ENCODE peak calls at places on chromosomes 5 and 9, in seven cellular contexts. One of them, this sample, is unnamed.

GRCh38 chr5:95995947-95996489 is 34.4 kb upstream of the ELL2 start:
- DNase-seq in activated naive CD4-positive, alpha-beta T cell: no peak
- DNase-seq in stimulated activated CD8-positive, alpha-beta memory T cell treated with anti-CD3 and anti-CD28 coated beads, Interleukin-4, amount 100 ng/mL, for 1 hour: no peak
- DNase-seq in Panc1: no peak
- DNase-seq in MCF 10A: no peak
- DNase-seq in T-cell: no peak
- DNase-seq in HT1080: no peak
- DNase-seq in this sample: no peak

GRCh38 chr5:26802944-26803343 is 235.4 kb downstream of the CDH9 start:
- DNase-seq in activated naive CD4-positive, alpha-beta T cell: no peak
- DNase-seq in stimulated activated CD8-positive, alpha-beta memory T cell treated with anti-CD3 and anti-CD28 coated beads, Interleukin-4, amount 100 ng/mL, for 1 hour: no peak
- DNase-seq in Panc1: no peak
- DNase-seq in MCF 10A: no peak
- DNase-seq in T-cell: no peak
- DNase-seq in HT1080: no peak
- DNase-seq in this sample: no peak

GRCh38 chr9:84667571-84668203 is 1.8 kb upstream of the NTRK2 start:
- DNase-seq in activated naive CD4-positive, alpha-beta T cell: no peak
- DNase-seq in stimulated activated CD8-positive, alpha-beta memory T cell treated with anti-CD3 and anti-CD28 coated beads, Interleukin-4, amount 100 ng/mL, for 1 hour: no peak
- DNase-seq in Panc1: no peak
- DNase-seq in MCF 10A: peak
- DNase-seq in T-cell: no peak
- DNase-seq in HT1080: no peak
- DNase-seq in this sample: peak

GRCh38 chr5:142072488-142072887 is 36.1 kb upstream of the NDFIP1 start:
- DNase-seq in activated naive CD4-positive, alpha-beta T cell: no peak
- DNase-seq in stimulated activated CD8-positive, alpha-beta memory T cell treated with anti-CD3 and anti-CD28 coated beads, Interleukin-4, amount 100 ng/mL, for 1 hour: no peak
- DNase-seq in Panc1: no peak
- DNase-seq in MCF 10A: no peak
- DNase-seq in T-cell: no peak
- DNase-seq in HT1080: no peak
- DNase-seq in this sample: no peak

GRCh38 chr5:176774216-176775171 is 35.9 kb upstream of the UNC5A start:
- DNase-seq in activated naive CD4-positive, alpha-beta T cell: no peak
- DNase-seq in stimulated activated CD8-positive, alpha-beta memory T cell treated with anti-CD3 and anti-CD28 coated beads, Interleukin-4, amount 100 ng/mL, for 1 hour: no peak
- DNase-seq in Panc1: no peak
- DNase-seq in MCF 10A: no peak
- DNase-seq in T-cell: no peak
- DNase-seq in HT1080: no peak
- DNase-seq in this sample: no peak

GRCh38 chr5:7392401-7393024 is 3.4 kb upstream of the ADCY2 start:
- DNase-seq in activated naive CD4-positive, alpha-beta T cell: no peak
- DNase-seq in stimulated activated CD8-positive, alpha-beta memory T cell treated with anti-CD3 and anti-CD28 coated beads, Interleukin-4, amount 100 ng/mL, for 1 hour: no peak
- DNase-seq in Panc1: no peak
- DNase-seq in MCF 10A: peak
- DNase-seq in T-cell: no peak
- DNase-seq in HT1080: peak
- DNase-seq in this sample: no peak

GRCh38 chr5:52181403-52181802 is 606.3 kb upstream of the ITGA1 start:
- DNase-seq in activated naive CD4-positive, alpha-beta T cell: no peak
- DNase-seq in stimulated activated CD8-positive, alpha-beta memory T cell treated with anti-CD3 and anti-CD28 coated beads, Interleukin-4, amount 100 ng/mL, for 1 hour: no peak
- DNase-seq in Panc1: no peak
- DNase-seq in MCF 10A: no peak
- DNase-seq in T-cell: no peak
- DNase-seq in HT1080: no peak
- DNase-seq in this sample: no peak

GRCh38 chr5:42840279-42840678 is 28.6 kb upstream of the SELENOP start:
- DNase-seq in activated naive CD4-positive, alpha-beta T cell: no peak
- DNase-seq in stimulated activated CD8-positive, alpha-beta memory T cell treated with anti-CD3 and anti-CD28 coated beads, Interleukin-4, amount 100 ng/mL, for 1 hour: no peak
- DNase-seq in Panc1: no peak
- DNase-seq in MCF 10A: peak
- DNase-seq in T-cell: no peak
- DNase-seq in HT1080: no peak
- DNase-seq in this sample: peak

GRCh38 chr5:180785151-180785781 is 17.3 kb downstream of the MGAT1 start:
- DNase-seq in activated naive CD4-positive, alpha-beta T cell: no peak
- DNase-seq in stimulated activated CD8-positive, alpha-beta memory T cell treated with anti-CD3 and anti-CD28 coated beads, Interleukin-4, amount 100 ng/mL, for 1 hour: no peak
- DNase-seq in Panc1: no peak
- DNase-seq in MCF 10A: no peak
- DNase-seq in T-cell: no peak
- DNase-seq in HT1080: no peak
- DNase-seq in this sample: no peak

GRCh38 chr5:146208916-146209522 is 5.6 kb downstream of the RBM27 start:
- DNase-seq in activated naive CD4-positive, alpha-beta T cell: no peak
- DNase-seq in stimulated activated CD8-positive, alpha-beta memory T cell treated with anti-CD3 and anti-CD28 coated beads, Interleukin-4, amount 100 ng/mL, for 1 hour: no peak
- DNase-seq in Panc1: no peak
- DNase-seq in MCF 10A: no peak
- DNase-seq in T-cell: no peak
- DNase-seq in HT1080: no peak
- DNase-seq in this sample: no peak

GRCh38 chr9:76162751-76163500 is 231.3 kb downstream of the RFK start:
- DNase-seq in activated naive CD4-positive, alpha-beta T cell: no peak
- DNase-seq in stimulated activated CD8-positive, alpha-beta memory T cell treated with anti-CD3 and anti-CD28 coated beads, Interleukin-4, amount 100 ng/mL, for 1 hour: no peak
- DNase-seq in Panc1: no peak
- DNase-seq in MCF 10A: no peak
- DNase-seq in T-cell: no peak
- DNase-seq in HT1080: no peak
- DNase-seq in this sample: no peak

GRCh38 chr9:5095795-5096194 is 89.6 kb downstream of the INSL6 start:
- DNase-seq in activated naive CD4-positive, alpha-beta T cell: no peak
- DNase-seq in stimulated activated CD8-positive, alpha-beta memory T cell treated with anti-CD3 and anti-CD28 coated beads, Interleukin-4, amount 100 ng/mL, for 1 hour: no peak
- DNase-seq in Panc1: no peak
- DNase-seq in MCF 10A: no peak
- DNase-seq in T-cell: no peak
- DNase-seq in HT1080: peak
- DNase-seq in this sample: no peak

GRCh38 chr5:38124321-38124720 is 134.0 kb upstream of the EGFLAM start:
- DNase-seq in activated naive CD4-positive, alpha-beta T cell: no peak
- DNase-seq in stimulated activated CD8-positive, alpha-beta memory T cell treated with anti-CD3 and anti-CD28 coated beads, Interleukin-4, amount 100 ng/mL, for 1 hour: no peak
- DNase-seq in Panc1: no peak
- DNase-seq in MCF 10A: no peak
- DNase-seq in T-cell: no peak
- DNase-seq in HT1080: no peak
- DNase-seq in this sample: no peak

GRCh38 chr5:150263801-150264621 is 25.6 kb downstream of the CAMK2A start:
- DNase-seq in activated naive CD4-positive, alpha-beta T cell: no peak
- DNase-seq in stimulated activated CD8-positive, alpha-beta memory T cell treated with anti-CD3 and anti-CD28 coated beads, Interleukin-4, amount 100 ng/mL, for 1 hour: no peak
- DNase-seq in Panc1: peak
- DNase-seq in MCF 10A: peak
- DNase-seq in T-cell: no peak
- DNase-seq in HT1080: peak
- DNase-seq in this sample: peak

GRCh38 chr9:115400801-115401200 is 282.8 kb upstream of the TNC start:
- DNase-seq in activated naive CD4-positive, alpha-beta T cell: no peak
- DNase-seq in stimulated activated CD8-positive, alpha-beta memory T cell treated with anti-CD3 and anti-CD28 coated beads, Interleukin-4, amount 100 ng/mL, for 1 hour: no peak
- DNase-seq in Panc1: no peak
- DNase-seq in MCF 10A: no peak
- DNase-seq in T-cell: no peak
- DNase-seq in HT1080: peak
- DNase-seq in this sample: no peak

GRCh38 chr5:178120661-178121357 is 7.5 kb downstream of the N4BP3 start:
- DNase-seq in activated naive CD4-positive, alpha-beta T cell: peak
- DNase-seq in stimulated activated CD8-positive, alpha-beta memory T cell treated with anti-CD3 and anti-CD28 coated beads, Interleukin-4, amount 100 ng/mL, for 1 hour: peak
- DNase-seq in Panc1: no peak
- DNase-seq in MCF 10A: peak
- DNase-seq in T-cell: peak
- DNase-seq in HT1080: peak
- DNase-seq in this sample: no peak

GRCh38 chr5:94562327-94562971 is 56.0 kb downstream of the KIAA0825 start:
- DNase-seq in activated naive CD4-positive, alpha-beta T cell: no peak
- DNase-seq in stimulated activated CD8-positive, alpha-beta memory T cell treated with anti-CD3 and anti-CD28 coated beads, Interleukin-4, amount 100 ng/mL, for 1 hour: no peak
- DNase-seq in Panc1: no peak
- DNase-seq in MCF 10A: no peak
- DNase-seq in T-cell: no peak
- DNase-seq in HT1080: no peak
- DNase-seq in this sample: no peak

GRCh38 chr9:134735441-134736175 is 94.0 kb downstream of the COL5A1 start:
- DNase-seq in activated naive CD4-positive, alpha-beta T cell: no peak
- DNase-seq in stimulated activated CD8-positive, alpha-beta memory T cell treated with anti-CD3 and anti-CD28 coated beads, Interleukin-4, amount 100 ng/mL, for 1 hour: no peak
- DNase-seq in Panc1: no peak
- DNase-seq in MCF 10A: no peak
- DNase-seq in T-cell: no peak
- DNase-seq in HT1080: no peak
- DNase-seq in this sample: no peak

GRCh38 chr9:87102131-87102530 is 154.8 kb upstream of the GAS1 start:
- DNase-seq in activated naive CD4-positive, alpha-beta T cell: no peak
- DNase-seq in stimulated activated CD8-positive, alpha-beta memory T cell treated with anti-CD3 and anti-CD28 coated beads, Interleukin-4, amount 100 ng/mL, for 1 hour: no peak
- DNase-seq in Panc1: no peak
- DNase-seq in MCF 10A: no peak
- DNase-seq in T-cell: no peak
- DNase-seq in HT1080: no peak
- DNase-seq in this sample: no peak

GRCh38 chr5:56950626-56951130 is 1.2 kb downstream of the MIER3 start:
- DNase-seq in activated naive CD4-positive, alpha-beta T cell: peak
- DNase-seq in stimulated activated CD8-positive, alpha-beta memory T cell treated with anti-CD3 and anti-CD28 coated beads, Interleukin-4, amount 100 ng/mL, for 1 hour: peak
- DNase-seq in Panc1: no peak
- DNase-seq in MCF 10A: peak
- DNase-seq in T-cell: peak
- DNase-seq in HT1080: peak
- DNase-seq in this sample: peak

GRCh38 chr5:84228266-84228665 is 156.4 kb downstream of the EDIL3 start:
- DNase-seq in activated naive CD4-positive, alpha-beta T cell: no peak
- DNase-seq in stimulated activated CD8-positive, alpha-beta memory T cell treated with anti-CD3 and anti-CD28 coated beads, Interleukin-4, amount 100 ng/mL, for 1 hour: no peak
- DNase-seq in Panc1: no peak
- DNase-seq in MCF 10A: no peak
- DNase-seq in T-cell: no peak
- DNase-seq in HT1080: peak
- DNase-seq in this sample: no peak

GRCh38 chr5:86337667-86338460 is 279.9 kb upstream of the COX7C start:
- DNase-seq in activated naive CD4-positive, alpha-beta T cell: no peak
- DNase-seq in stimulated activated CD8-positive, alpha-beta memory T cell treated with anti-CD3 and anti-CD28 coated beads, Interleukin-4, amount 100 ng/mL, for 1 hour: no peak
- DNase-seq in Panc1: no peak
- DNase-seq in MCF 10A: no peak
- DNase-seq in T-cell: no peak
- DNase-seq in HT1080: no peak
- DNase-seq in this sample: no peak

GRCh38 chr5:39341934-39342333 is 22.4 kb downstream of the C9 start:
- DNase-seq in activated naive CD4-positive, alpha-beta T cell: no peak
- DNase-seq in stimulated activated CD8-positive, alpha-beta memory T cell treated with anti-CD3 and anti-CD28 coated beads, Interleukin-4, amount 100 ng/mL, for 1 hour: no peak
- DNase-seq in Panc1: no peak
- DNase-seq in MCF 10A: no peak
- DNase-seq in T-cell: no peak
- DNase-seq in HT1080: no peak
- DNase-seq in this sample: no peak

GRCh38 chr9:89532478-89532877 is 34.6 kb upstream of the SEMA4D start:
- DNase-seq in activated naive CD4-positive, alpha-beta T cell: no peak
- DNase-seq in stimulated activated CD8-positive, alpha-beta memory T cell treated with anti-CD3 and anti-CD28 coated beads, Interleukin-4, amount 100 ng/mL, for 1 hour: no peak
- DNase-seq in Panc1: no peak
- DNase-seq in MCF 10A: no peak
- DNase-seq in T-cell: no peak
- DNase-seq in HT1080: no peak
- DNase-seq in this sample: no peak

GRCh38 chr5:8333445-8333844 is 464.5 kb downstream of the MTRR start:
- DNase-seq in activated naive CD4-positive, alpha-beta T cell: no peak
- DNase-seq in stimulated activated CD8-positive, alpha-beta memory T cell treated with anti-CD3 and anti-CD28 coated beads, Interleukin-4, amount 100 ng/mL, for 1 hour: no peak
- DNase-seq in Panc1: no peak
- DNase-seq in MCF 10A: no peak
- DNase-seq in T-cell: no peak
- DNase-seq in HT1080: no peak
- DNase-seq in this sample: no peak

This sample was measured in mammary epithelial cell.